ENCODE peak calls at places on chromosomes 1 and 21, in eight cellular contexts. V is K562, C is HCT116, W is H1, I is GM23338, F is GM12878, H is HepG2, O is endothelial cell of umbilical vein. T is an unnamed sample.

GRCh38 chr1:214418380-214418779 is 133.0 kb downstream of the PTPN14 start:
- DNase-seq in O (no peak), V (no peak), W (no peak), I (no peak), H (no peak), F (no peak), C (no peak), T (no peak)

GRCh38 chr21:38202811-38203210 is 54.0 kb upstream of the KCNJ15 start:
- DNase-seq in W (no peak), C (no peak), V (no peak), H (no peak), I (no peak), F (no peak), O (no peak), T (no peak)

GRCh38 chr1:92080128-92080985 is at the start of gene BTBD8:
- DNase-seq in I (peak; percentile 97), F (peak; percentile 19), W (peak; percentile 89), V (peak; percentile 84), O (peak; percentile 78), C (peak; percentile 66), H (peak; percentile 68), T (no peak)

GRCh38 chr1:57736940-57737339 is 313.1 kb upstream of the DAB1 start:
- DNase-seq in I (no peak), V (no peak), F (no peak), O (no peak), W (no peak), H (no peak), C (no peak), T (no peak)

GRCh38 chr1:65148548-65149390 is 766 bp downstream of the AK4 start:
- DNase-seq in I (peak; percentile 79), W (peak; percentile 50), V (peak; percentile 69), C (no peak), F (peak; percentile 45), H (no peak), O (peak; percentile 12), T (peak; percentile 16)

GRCh38 chr21:42744520-42745445 is 91.4 kb downstream of the PDE9A start:
- DNase-seq in F (no peak), I (no peak), H (no peak), C (no peak), O (no peak), W (no peak), V (no peak), T (no peak)

GRCh38 chr1:86460998-86461397 is 7.7 kb upstream of the CLCA1 start:
- DNase-seq in C (no peak), I (no peak), O (no peak), W (no peak), H (no peak), F (no peak), V (peak; percentile 45), T (no peak)

GRCh38 chr1:10537082-10537766 is 62.5 kb downstream of the PEX14 start:
- DNase-seq in F (no peak), I (no peak), O (no peak), C (no peak), V (no peak), W (no peak), H (no peak), T (no peak)

GRCh38 chr1:156676820-156677615 is at the start of gene NES:
- DNase-seq in V (peak; percentile 92), I (peak; percentile 91), F (no peak), H (peak; percentile 75), O (peak; percentile 52), W (no peak), C (no peak), T (no peak)

GRCh38 chr21:34544032-34544496 is 32.1 kb upstream of the KCNE1 start:
- DNase-seq in F (no peak), W (peak; percentile 61), H (peak; percentile 88), I (peak; percentile 92), O (peak; percentile 79), C (peak; percentile 80), V (peak; percentile 89), T (peak; percentile 22)

GRCh38 chr1:202233171-202233570 is 39.6 kb downstream of the LGR6 start:
- DNase-seq in W (no peak), F (no peak), O (no peak), C (no peak), H (no peak), I (no peak), V (no peak), T (no peak)

GRCh38 chr1:30188329-30188728 is 535.1 kb downstream of the MATN1 start:
- DNase-seq in F (no peak), W (no peak), I (no peak), H (no peak), O (no peak), V (no peak), C (no peak), T (no peak)

GRCh38 chr1:155976062-155976912 is 2.1 kb downstream of the ARHGEF2 start:
- DNase-seq in F (no peak), I (peak; percentile 88), V (peak; percentile 67), O (no peak), H (no peak), C (no peak), W (no peak), T (peak; percentile 57)

GRCh38 chr1:200302192-200302892 is 107.5 kb downstream of the ZNF281 start:
- DNase-seq in F (no peak), I (peak; percentile 67), H (no peak), W (no peak), O (peak; percentile 44), V (no peak), C (no peak), T (no peak)

GRCh38 chr1:181103404-181103803 is 14.9 kb downstream of the IER5 start:
- DNase-seq in C (no peak), O (no peak), H (no peak), I (no peak), F (no peak), W (no peak), V (no peak), T (no peak)

GRCh38 chr1:113018911-113019310 is 54.1 kb upstream of the LRIG2 start:
- DNase-seq in H (peak; percentile 19), F (no peak), C (no peak), V (no peak), O (no peak), I (no peak), W (no peak), T (no peak)
- TF ChIP-seq POLR2AphosphoS5 in H (no peak), F (no peak), C (no peak), V (no peak), O (no peak), I (no peak), W (no peak), T (no peak)

GRCh38 chr1:204834329-204834728 is 36.3 kb upstream of the NFASC start:
- DNase-seq in H (no peak), O (no peak), I (peak; percentile 72), F (no peak), C (no peak), W (no peak), V (no peak), T (no peak)

GRCh38 chr1:204828352-204828850 is 42.3 kb upstream of the NFASC start:
- DNase-seq in C (no peak), F (no peak), H (peak; percentile 16), W (peak; percentile 43), V (peak; percentile 93), I (peak; percentile 94), O (peak; percentile 2), T (no peak)

GRCh38 chr1:204826970-204827369 is 43.7 kb upstream of the NFASC start:
- DNase-seq in C (no peak), W (peak; percentile 57), I (peak; percentile 91), F (no peak), O (no peak), V (peak; percentile 74), H (peak; percentile 27), T (no peak)

GRCh38 chr1:204830671-204831585 is 39.7 kb upstream of the NFASC start:
- DNase-seq in H (no peak), I (peak; percentile 24), V (no peak), C (no peak), O (no peak), F (no peak), W (no peak), T (no peak)

GRCh38 chr1:204829133-204829532 is 41.5 kb upstream of the NFASC start:
- DNase-seq in O (no peak), W (no peak), I (peak; percentile 52), C (no peak), V (no peak), F (no peak), H (no peak), T (no peak)
- H3K27ac ChIP-seq in O (no peak overlapping the region), W (no peak overlapping the region), I (no peak overlapping the region), C (no peak overlapping the region), V (no peak overlapping the region), F (no peak overlapping the region), H (no peak overlapping the region), T (no peak overlapping the region)

GRCh38 chr1:147079400-147080012 is 92.8 kb downstream of the PRKAB2 start:
- DNase-seq in C (no peak), V (no peak), O (no peak), I (peak; percentile 30), H (no peak), W (no peak), F (no peak), T (no peak)

GRCh38 chr1:147080013-147080661 is 92.1 kb downstream of the PRKAB2 start:
- DNase-seq in H (no peak), C (no peak), F (no peak), V (no peak), W (no peak), I (peak; percentile 57), O (no peak), T (no peak)

GRCh38 chr1:147078606-147079399 is 93.5 kb downstream of the PRKAB2 start:
- DNase-seq in I (peak; percentile 40), O (no peak), V (no peak), C (no peak), W (no peak), H (no peak), F (no peak), T (no peak)

GRCh38 chr1:147077936-147078605 is 94.2 kb downstream of the PRKAB2 start:
- DNase-seq in V (no peak), O (no peak), C (no peak), H (no peak), F (no peak), W (no peak), I (peak; percentile 62), T (no peak)

GRCh38 chr1:147080671-147081394 is 91.4 kb downstream of the PRKAB2 start:
- DNase-seq in I (peak; percentile 73), V (no peak), H (no peak), W (no peak), C (no peak), O (no peak), F (no peak), T (no peak)
- TF ChIP-seq EZH2 in I (peak; percentile 67), V (no peak), H (no peak), W (peak; percentile 93), C (no peak), O (no peak), F (no peak), T (peak; percentile 70)

GRCh38 chr1:228837817-228838716 is 102.8 kb downstream of the RHOU start:
- DNase-seq in C (peak; percentile 81), W (no peak), H (peak; percentile 98), F (no peak), I (no peak), V (peak; percentile 52), O (peak; percentile 96), T (no peak)
- TF ChIP-seq POLR2AphosphoS5 in C (peak; percentile 23), W (no peak), H (peak; percentile 75), F (no peak), I (no peak), V (no peak), O (no peak), T (no peak)

DNA sequence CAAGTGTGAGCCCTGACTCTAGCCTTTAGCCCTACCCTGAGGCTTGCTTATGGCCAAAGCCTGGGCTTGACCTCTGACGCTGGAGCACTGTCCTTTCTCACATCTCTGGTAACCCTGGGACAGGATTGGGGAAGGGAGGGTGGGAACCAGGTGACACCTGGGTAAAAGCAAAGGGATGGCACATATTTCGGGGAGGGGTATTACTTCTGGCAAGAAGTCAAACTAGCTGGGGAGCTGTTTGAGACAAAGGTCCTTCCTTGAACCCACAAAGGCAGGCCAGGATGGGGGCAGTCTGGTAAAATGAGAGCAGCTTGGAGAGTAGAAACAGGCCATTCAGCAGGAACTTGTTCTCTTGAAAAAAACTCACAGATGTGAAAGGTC is 2.0 kb downstream of the MOB3C start:
- DNase-seq in H (no peak), W (no peak), V (no peak), I (no peak), O (no peak), F (no peak), C (no peak), T (no peak)
- H3K27ac ChIP-seq in H (no peak overlapping the region), W (peak overlapping the region; percentile 64), V (no peak overlapping the region), I (no peak overlapping the region), O (no peak overlapping the region), F (peak overlapping the region; percentile 57), C (no peak overlapping the region), T (no peak overlapping the region)